ENCODE peak calls at places on chromosomes 12 and 14, in seven cellular contexts. K is foreskin fibroblast; I is osteocyte; X is PC-9; P is CD8-positive, alpha-beta T cell; G is prostate gland; B is fibroblast of lung. H is an unnamed sample.

GRCh38 chr14:94483729-94484275 is 7.8 kb upstream of the SERPINA9 start:
- DNase-seq in K (peak; percentile 6), I (no peak), X (no peak), P (no peak), G (no peak), B (peak; percentile 64), H (no peak)

GRCh38 chr12:28463396-28463795 is 273.1 kb downstream of the CCDC91 start:
- DNase-seq in K (peak; percentile 44), I (no peak), X (no peak), P (no peak), G (no peak), B (no peak), H (no peak)

GRCh38 chr14:77111021-77111420 is 13.0 kb downstream of the CIPC start:
- DNase-seq in K (no peak), I (no peak), X (peak; percentile 76), P (no peak), G (peak; percentile 86), B (peak; percentile 50), H (no peak)

GRCh38 chr12:57224973-57225679 is 4.4 kb upstream of the SHMT2 start:
- DNase-seq in K (no peak), I (no peak), X (no peak), P (peak; percentile 45), G (no peak), B (no peak), H (peak; percentile 63)

GRCh38 chr12:62075860-62076259 is 184.3 kb upstream of the USP15 start:
- DNase-seq in K (no peak), I (no peak), X (no peak), P (no peak), G (no peak), B (no peak), H (no peak)

GRCh38 chr12:45290218-45290609 is 74.3 kb downstream of the ANO6 start:
- DNase-seq in K (peak; percentile 84), I (no peak), X (peak; percentile 78), P (no peak), G (no peak), B (peak; percentile 80), H (no peak)

GRCh38 chr12:88946377-88946997 is 366.2 kb upstream of the KITLG start:
- DNase-seq in K (peak; percentile 71), I (no peak), X (no peak), P (no peak), G (no peak), B (peak; percentile 88), H (no peak)

GRCh38 chr14:101357038-101357437 is 204.3 kb upstream of the DIO3 start:
- DNase-seq in K (no peak), I (peak; percentile 80), X (no peak), P (no peak), G (no peak), B (no peak), H (no peak)

GRCh38 chr12:109113661-109114321 is 2.6 kb upstream of the ACACB start:
- DNase-seq in K (no peak), I (no peak), X (no peak), P (no peak), G (no peak), B (no peak), H (no peak)

GRCh38 chr12:74689071-74689655 is 151.5 kb downstream of the ATXN7L3B start:
- DNase-seq in K (peak; percentile 71), I (no peak), X (peak; percentile 37), P (no peak), G (no peak), B (peak; percentile 50), H (no peak)

GRCh38 chr12:80129895-80130535 is 30.7 kb downstream of the OTOGL start:
- DNase-seq in K (no peak), I (no peak), X (no peak), P (no peak), G (no peak), B (peak; percentile 81), H (peak; percentile 3)

GRCh38 chr12:80140005-80140404 is 40.7 kb downstream of the OTOGL start:
- DNase-seq in K (no peak), I (no peak), X (no peak), P (no peak), G (no peak), B (no peak), H (no peak)

DNA sequence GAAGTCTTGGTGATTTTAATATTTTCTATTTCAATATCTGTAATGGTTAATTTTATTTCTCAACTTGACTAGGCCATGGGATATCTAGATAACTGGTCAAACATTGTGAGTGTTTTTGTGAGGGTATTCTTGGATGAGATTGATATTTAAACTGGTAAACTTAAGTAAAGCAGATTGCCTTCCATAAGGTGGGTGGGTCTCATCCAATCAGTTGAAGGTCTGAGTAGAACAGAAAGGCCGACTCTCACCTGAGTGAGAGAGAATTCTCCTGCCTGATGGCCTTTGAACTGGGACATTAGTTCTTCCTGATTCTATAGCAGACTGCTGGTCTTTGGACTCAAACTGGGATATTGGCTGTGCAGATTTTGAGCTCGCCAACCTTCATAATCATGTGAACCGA is 36.3 kb downstream of the OTOGL start:
- DNase-seq in K (no peak), I (no peak), X (no peak), P (no peak), G (no peak), B (no peak), H (no peak)
- TF ChIP-seq CTCF in K (no peak), I (no peak), X (no peak), P (no peak), G (no peak), B (no peak), H (no peak)

GRCh38 chr12:6494351-6494743 is 445 bp downstream of the NCAPD2 start:
- DNase-seq in K (no peak), I (no peak), X (no peak), P (no peak), G (no peak), B (no peak), H (no peak)

GRCh38 chr12:6489449-6489848 is 3.6 kb downstream of the MRPL51 start:
- DNase-seq in K (peak; percentile 35), I (no peak), X (no peak), P (no peak), G (no peak), B (no peak), H (no peak)

GRCh38 chr12:6494968-6495367 is 1.1 kb downstream of the NCAPD2 start:
- DNase-seq in K (peak; percentile 29), I (no peak), X (no peak), P (no peak), G (no peak), B (no peak), H (no peak)

GRCh38 chr12:6492838-6493579 is at the start of gene MRPL51:
- DNase-seq in K (peak; percentile 98), I (peak; percentile 99), X (peak; percentile 86), P (peak; percentile 97), G (peak; percentile 97), B (peak; percentile 93), H (peak; percentile 98)

GRCh38 chr12:6493580-6494350 is at the start of gene NCAPD2:
- DNase-seq in K (peak; percentile 98), I (peak; percentile 98), X (peak; percentile 93), P (peak; percentile 91), G (peak; percentile 95), B (peak; percentile 94), H (peak; percentile 94)
- TF ChIP-seq CTCF in K (peak; percentile 1), I (peak; percentile 28), X (peak; percentile 46), P (no peak), G (peak; percentile 17), B (peak; percentile 9), H (no peak)

GRCh38 chr12:79085106-79085682 is 220.6 kb downstream of the SYT1 start:
- DNase-seq in K (no peak), I (no peak), X (no peak), P (no peak), G (no peak), B (peak; percentile 64), H (no peak)
- TF ChIP-seq CTCF in K (no peak), I (no peak), X (no peak), P (no peak), G (no peak), B (no peak), H (no peak)

GRCh38 chr14:72555609-72556000 is 338.3 kb downstream of the DPF3 start:
- DNase-seq in K (no peak), I (no peak), X (no peak), P (no peak), G (peak; percentile 25), B (no peak), H (no peak)

GRCh38 chr14:72554401-72554800 is 339.5 kb downstream of the DPF3 start:
- DNase-seq in K (no peak), I (no peak), X (no peak), P (no peak), G (no peak), B (no peak), H (no peak)

GRCh38 chr14:72553161-72553560 is 340.7 kb downstream of the DPF3 start:
- DNase-seq in K (no peak), I (no peak), X (no peak), P (no peak), G (no peak), B (peak; percentile 36), H (no peak)

GRCh38 chr14:72553656-72554055 is 340.2 kb downstream of the DPF3 start:
- DNase-seq in K (no peak), I (no peak), X (no peak), P (no peak), G (no peak), B (no peak), H (no peak)

DNA sequence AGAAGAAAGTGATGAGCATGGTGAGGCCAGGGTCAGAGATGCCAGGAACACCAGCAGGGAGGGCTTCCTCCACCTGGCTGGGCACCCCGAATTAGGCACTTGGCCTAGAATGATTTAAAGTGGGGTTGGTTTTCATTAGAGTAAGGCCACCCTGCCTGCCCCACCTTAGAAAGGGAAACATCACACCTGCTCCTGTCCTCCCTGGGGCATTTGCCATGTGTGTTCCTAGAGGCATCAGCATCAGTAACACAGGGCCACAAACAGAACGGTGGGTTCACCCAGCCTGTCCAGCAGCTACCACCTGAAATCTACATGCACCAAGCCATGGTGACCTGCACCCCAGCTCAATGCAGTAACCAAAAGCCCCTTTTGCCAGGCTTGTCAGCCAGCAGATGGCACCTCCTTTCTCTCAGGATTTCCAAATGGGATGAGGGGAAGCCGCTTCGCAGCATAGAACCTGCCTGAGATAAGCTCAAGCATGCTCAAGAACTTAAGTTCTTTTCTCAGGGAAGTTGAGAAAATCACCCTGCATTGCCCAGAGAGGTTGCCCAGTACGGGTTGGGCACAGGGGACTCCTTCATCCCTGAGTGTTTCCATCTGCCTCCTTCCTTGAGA is 338.8 kb downstream of the DPF3 start:
- DNase-seq in K (no peak), I (no peak), X (no peak), P (no peak), G (no peak), B (no peak), H (no peak)
- TF ChIP-seq CTCF in K (no peak), I (peak; percentile 21), X (no peak), P (no peak), G (no peak), B (no peak), H (no peak)

DNA sequence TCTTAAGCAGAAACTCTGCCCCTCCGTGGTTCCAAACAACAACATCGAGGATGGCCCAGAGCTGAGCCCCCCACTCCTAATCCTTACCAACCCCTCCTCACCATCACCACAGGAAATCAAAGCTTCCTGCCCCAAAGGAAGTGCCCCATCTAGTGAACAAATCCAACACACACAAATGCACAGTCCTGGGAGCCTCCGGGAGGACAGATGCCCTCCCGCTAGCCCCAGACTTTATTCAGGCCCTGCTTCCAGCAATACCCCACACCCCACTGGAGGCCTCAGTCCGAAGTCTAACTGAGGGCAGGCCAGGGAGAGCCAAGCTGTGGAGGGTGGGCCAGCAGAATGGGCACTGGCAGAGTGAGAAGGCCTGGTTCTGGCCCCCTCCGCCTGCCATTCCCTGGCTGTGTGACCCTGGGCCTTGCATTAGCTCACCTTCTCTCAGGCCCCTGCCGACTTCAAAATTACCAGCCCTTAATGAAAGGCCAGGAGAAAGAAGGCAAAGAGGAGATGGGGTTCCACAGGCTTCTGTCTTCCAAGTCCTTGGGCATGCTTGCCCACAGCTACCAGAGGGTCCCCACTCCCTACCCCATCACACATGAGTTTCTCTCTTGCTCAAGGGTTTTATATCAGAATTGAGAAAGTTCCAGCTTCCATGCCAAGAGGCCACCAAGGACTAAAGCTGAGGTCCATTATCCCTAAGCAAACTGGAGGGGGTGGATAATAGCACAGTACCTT is 2.3 kb downstream of the HDAC7 start:
- DNase-seq in K (peak; percentile 67), I (no peak), X (no peak), P (no peak), G (no peak), B (no peak), H (no peak)
- TF ChIP-seq CTCF in K (peak; percentile 40), I (peak; percentile 45), X (no peak), P (no peak), G (no peak), B (peak; percentile 44), H (no peak)